ENCODE peak calls at places on chromosome 4, in five cellular contexts. M is fibroblast of lung, B is ovary, Z is Peyer's patch, Y is endodermal cell. N is an unnamed sample.

GRCh38 chr4:8155660-8156421 is 2.8 kb downstream of the ABLIM2 start:
- DNase-seq in M (no peak), B (no peak), Z (no peak), Y (no peak), N (no peak)

GRCh38 chr4:78565971-78566372 is 14.4 kb downstream of the ANXA3 start:
- DNase-seq in M (peak; percentile 52), B (no peak), Z (no peak), Y (peak; percentile 64), N (no peak)

GRCh38 chr4:184845367-184846011 is 19.7 kb upstream of the ACSL1 start:
- DNase-seq in M (peak; percentile 25), B (no peak), Z (no peak), Y (no peak), N (no peak)

GRCh38 chr4:155599102-155599501 is 67.5 kb upstream of the GUCY1A1 start:
- DNase-seq in M (no peak), B (no peak), Z (no peak), Y (no peak), N (no peak)

GRCh38 chr4:155665054-155665453 is 1.6 kb upstream of the GUCY1A1 start:
- DNase-seq in M (no peak), B (no peak), Z (no peak), Y (no peak), N (no peak)

GRCh38 chr4:138499627-138500026 is 257.5 kb upstream of the SLC7A11 start:
- DNase-seq in M (no peak), B (no peak), Z (no peak), Y (peak; percentile 56), N (no peak)

GRCh38 chr4:31657859-31658258 is 937.7 kb downstream of the PCDH7 start:
- DNase-seq in M (peak; percentile 40), B (no peak), Z (no peak), Y (no peak), N (no peak)

GRCh38 chr4:117479673-117480072 is 394.3 kb upstream of the TRAM1L1 start:
- DNase-seq in M (no peak), B (no peak), Z (no peak), Y (no peak), N (no peak)

GRCh38 chr4:151804821-151805220 is 44.0 kb upstream of the GATB start:
- DNase-seq in M (peak; percentile 10), B (no peak), Z (no peak), Y (no peak), N (no peak)

GRCh38 chr4:158172558-158173258 is at the start of gene GASK1B:
- DNase-seq in M (peak; percentile 80), B (no peak), Z (peak; percentile 50), Y (peak; percentile 70), N (peak; percentile 59)

GRCh38 chr4:185357733-185358440 is 37.8 kb downstream of the LRP2BP start:
- DNase-seq in M (no peak), B (no peak), Z (no peak), Y (no peak), N (no peak)

GRCh38 chr4:20992002-20992401 is 291.7 kb downstream of the PACRGL start:
- DNase-seq in M (no peak), B (no peak), Z (no peak), Y (no peak), N (no peak)

GRCh38 chr4:176387571-176387970 is 67.8 kb downstream of the SPCS3 start:
- DNase-seq in M (peak; percentile 88), B (no peak), Z (no peak), Y (no peak), N (no peak)

GRCh38 chr4:129822708-129823504 is 727.0 kb downstream of the C4orf33 start:
- DNase-seq in M (no peak), B (no peak), Z (no peak), Y (peak; percentile 53), N (peak; percentile 64)

GRCh38 chr4:74044676-74045075 is 6.2 kb upstream of the CXCL3 start:
- DNase-seq in M (no peak), B (no peak), Z (no peak), Y (no peak), N (no peak)

GRCh38 chr4:37549003-37549402 is 137.2 kb downstream of the RELL1 start:
- DNase-seq in M (peak; percentile 44), B (no peak), Z (no peak), Y (no peak), N (peak; percentile 83)

GRCh38 chr4:182142146-182143085 is 100.8 kb upstream of the TENM3 start:
- DNase-seq in M (peak; percentile 64), B (peak; percentile 30), Z (peak; percentile 55), Y (peak; percentile 88), N (no peak)
- H3K27me3 ChIP-seq in M (peaks cover 15% of the 10 kb centered on the region), B (no peaks in the 10 kb centered on the region), Z (peaks cover 8% of the 10 kb centered on the region), Y (peaks cover 43% of the 10 kb centered on the region), N (no peaks in the 10 kb centered on the region)

GRCh38 chr4:131441004-131441688 is 1707.9 kb upstream of the PCDH10 start:
- DNase-seq in M (no peak), B (no peak), Z (no peak), Y (no peak), N (no peak)
- H3K9me3 ChIP-seq in M (no peaks in the 10 kb centered on the region), B (no peaks in the 10 kb centered on the region), Z (no peaks in the 10 kb centered on the region), Y (no peaks in the 10 kb centered on the region), N (no peaks in the 10 kb centered on the region)

GRCh38 chr4:35966558-35966957 is 277.8 kb downstream of the ARAP2 start:
- DNase-seq in M (no peak), B (no peak), Z (no peak), Y (no peak), N (no peak)
- H3K27me3 ChIP-seq in M (no peaks in the 10 kb centered on the region), B (no peaks in the 10 kb centered on the region), Z (no peaks in the 10 kb centered on the region), Y (no peaks in the 10 kb centered on the region), N (no peaks in the 10 kb centered on the region)

DNA sequence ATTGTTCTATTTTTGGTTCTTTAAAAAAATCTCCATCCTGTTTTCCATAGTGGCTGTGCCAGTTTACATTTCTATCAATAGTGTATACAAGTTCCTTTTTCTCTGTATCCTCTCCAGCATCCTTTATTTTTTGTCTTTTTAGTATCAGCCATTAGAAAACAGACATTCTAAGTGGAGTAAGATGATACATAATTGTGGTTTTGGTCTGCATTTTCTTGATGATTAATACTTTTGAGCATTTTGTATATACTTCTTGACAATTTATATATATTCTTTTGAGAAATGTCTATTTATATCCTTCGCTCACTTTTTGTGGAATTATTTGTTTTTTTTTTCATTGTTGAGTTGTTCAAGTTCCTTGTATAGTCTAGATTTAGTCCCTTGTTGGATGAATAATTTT is 382.2 kb upstream of the SPOCK3 start:
- DNase-seq in M (peak; percentile 26), B (no peak), Z (no peak), Y (no peak), N (no peak)
- H3K9me3 ChIP-seq in M (no peaks in the 10 kb centered on the region), B (no peaks in the 10 kb centered on the region), Z (no peaks in the 10 kb centered on the region), Y (no peaks in the 10 kb centered on the region), N (no peaks in the 10 kb centered on the region)

GRCh38 chr4:6782147-6782845 is at the start of gene KIAA0232:
- DNase-seq in M (peak; percentile 95), B (peak; percentile 95), Z (peak; percentile 94), Y (peak; percentile 95), N (peak; percentile 92)

GRCh38 chr4:6783111-6783981 is 819 bp downstream of the KIAA0232 start:
- DNase-seq in M (peak; percentile 90), B (peak; percentile 95), Z (peak; percentile 95), Y (peak; percentile 95), N (peak; percentile 92)

GRCh38 chr4:6782846-6783110 is 251 bp downstream of the KIAA0232 start:
- DNase-seq in M (no peak), B (no peak), Z (no peak), Y (no peak), N (no peak)

GRCh38 chr4:6788123-6788522 is 5.6 kb downstream of the KIAA0232 start:
- DNase-seq in M (no peak), B (no peak), Z (no peak), Y (no peak), N (no peak)

GRCh38 chr4:6785572-6785925 is 3.0 kb downstream of the KIAA0232 start:
- DNase-seq in M (no peak), B (no peak), Z (no peak), Y (peak; percentile 59), N (no peak)
- H3K27me3 ChIP-seq in M (no peaks in the 10 kb centered on the region), B (no peaks in the 10 kb centered on the region), Z (no peaks in the 10 kb centered on the region), Y (peaks cover 11% of the 10 kb centered on the region), N (no peaks in the 10 kb centered on the region)

GRCh38 chr4:68250151-68250930 is 4.8 kb upstream of the TMPRSS11B start:
- DNase-seq in M (no peak), B (no peak), Z (no peak), Y (no peak), N (no peak)
- H3K9me3 ChIP-seq in M (no peaks in the 10 kb centered on the region), B (no peaks in the 10 kb centered on the region), Z (no peaks in the 10 kb centered on the region), Y (no peaks in the 10 kb centered on the region), N (no peaks in the 10 kb centered on the region)

GRCh38 chr4:190020790-190021717 is 6.0 kb downstream of the FRG2 start:
- DNase-seq in M (peak; percentile 27), B (peak; percentile 45), Z (peak; percentile 47), Y (peak; percentile 88), N (no peak)
- H3K27me3 ChIP-seq in M (peaks cover 40% of the 10 kb centered on the region), B (no peaks in the 10 kb centered on the region), Z (peaks cover 18% of the 10 kb centered on the region), Y (no peaks in the 10 kb centered on the region), N (no peaks in the 10 kb centered on the region)

N was measured in SJCRH30.